ENCODE peak calls at places on chromosomes 5 and 9, in nine cellular contexts. B, D, Q, X, N, O, U, Y and G are unnamed samples. For H3K4me1, the result is how much of the 10 kb centered on the place peaks cover.

GRCh38 chr9:121299467-121300282 is 31.7 kb downstream of the GSN start:
- DNase-seq in B (peak), D (no peak), Q (peak), X (peak), N (peak), O (no peak), U (peak), Y (no peak), G (peak)

GRCh38 chr9:134593286-134593685 is 48.3 kb upstream of the COL5A1 start:
- DNase-seq in B (no peak), D (no peak), Q (no peak), X (no peak), N (no peak), O (no peak), U (no peak), Y (no peak), G (no peak)

GRCh38 chr9:27395484-27395921 is 98.6 kb upstream of the EQTN start:
- DNase-seq in B (no peak), D (no peak), Q (no peak), X (no peak), N (no peak), O (no peak), U (no peak), Y (no peak), G (no peak)

GRCh38 chr5:138149530-138149929 is 10.3 kb upstream of the NME5 start:
- DNase-seq in B (no peak), D (no peak), Q (no peak), X (no peak), N (no peak), O (no peak), U (no peak), Y (peak), G (no peak)

GRCh38 chr5:109654455-109654854 is 35.3 kb upstream of the MAN2A1 start:
- DNase-seq in B (no peak), D (no peak), Q (no peak), X (peak), N (no peak), O (no peak), U (no peak), Y (no peak), G (no peak)

GRCh38 chr5:139746691-139747582 is 48.7 kb upstream of the PSD2 start:
- DNase-seq in B (peak), D (no peak), Q (peak), X (no peak), N (no peak), O (no peak), U (no peak), Y (no peak), G (peak)

GRCh38 chr5:140342287-140342686 is 4.1 kb downstream of the HBEGF start:
- DNase-seq in B (no peak), D (no peak), Q (no peak), X (peak), N (peak), O (no peak), U (no peak), Y (no peak), G (peak)

GRCh38 chr5:180611140-180611850 is 20.0 kb upstream of the SCGB3A1 start:
- DNase-seq in B (no peak), D (peak), Q (no peak), X (no peak), N (no peak), O (no peak), U (no peak), Y (peak), G (no peak)

GRCh38 chr5:180343846-180344327 is 9.2 kb downstream of the GFPT2 start:
- DNase-seq in B (peak), D (no peak), Q (no peak), X (peak), N (peak), O (no peak), U (no peak), Y (peak), G (no peak)

GRCh38 chr5:146947181-146947941 is 68.8 kb upstream of the PPP2R2B start:
- DNase-seq in B (no peak), D (peak), Q (peak), X (no peak), N (no peak), O (peak), U (peak), Y (peak), G (no peak)

GRCh38 chr9:122642226-122642625 is 15.2 kb downstream of the OR1B1 start:
- DNase-seq in B (no peak), D (peak), Q (no peak), X (no peak), N (no peak), O (no peak), U (no peak), Y (no peak), G (no peak)

GRCh38 chr5:160242140-160242539 is 12.8 kb downstream of the FABP6 start:
- DNase-seq in B (no peak), D (no peak), Q (no peak), X (no peak), N (no peak), O (no peak), U (no peak), Y (no peak), G (no peak)

GRCh38 chr5:159774476-159775031 is 141.7 kb upstream of the ADRA1B start:
- DNase-seq in B (no peak), D (no peak), Q (no peak), X (no peak), N (no peak), O (no peak), U (no peak), Y (no peak), G (no peak)

GRCh38 chr5:156414381-156414780 is 87.4 kb downstream of the SGCD start:
- DNase-seq in B (no peak), D (no peak), Q (no peak), X (no peak), N (no peak), O (no peak), U (no peak), Y (peak), G (no peak)

GRCh38 chr9:5871785-5872184 is 18.9 kb upstream of the MLANA start:
- DNase-seq in B (no peak), D (no peak), Q (no peak), X (no peak), N (no peak), O (no peak), U (peak), Y (no peak), G (no peak)

GRCh38 chr9:5870020-5870339 is 20.7 kb upstream of the MLANA start:
- DNase-seq in B (no peak), D (no peak), Q (no peak), X (no peak), N (no peak), O (no peak), U (no peak), Y (no peak), G (no peak)

GRCh38 chr9:5870691-5871090 is 20.0 kb upstream of the MLANA start:
- DNase-seq in B (no peak), D (peak), Q (peak), X (peak), N (no peak), O (no peak), U (peak), Y (no peak), G (no peak)

GRCh38 chr9:5868235-5868634 is 22.5 kb upstream of the MLANA start:
- DNase-seq in B (no peak), D (no peak), Q (no peak), X (no peak), N (no peak), O (no peak), U (no peak), Y (no peak), G (no peak)

DNA sequence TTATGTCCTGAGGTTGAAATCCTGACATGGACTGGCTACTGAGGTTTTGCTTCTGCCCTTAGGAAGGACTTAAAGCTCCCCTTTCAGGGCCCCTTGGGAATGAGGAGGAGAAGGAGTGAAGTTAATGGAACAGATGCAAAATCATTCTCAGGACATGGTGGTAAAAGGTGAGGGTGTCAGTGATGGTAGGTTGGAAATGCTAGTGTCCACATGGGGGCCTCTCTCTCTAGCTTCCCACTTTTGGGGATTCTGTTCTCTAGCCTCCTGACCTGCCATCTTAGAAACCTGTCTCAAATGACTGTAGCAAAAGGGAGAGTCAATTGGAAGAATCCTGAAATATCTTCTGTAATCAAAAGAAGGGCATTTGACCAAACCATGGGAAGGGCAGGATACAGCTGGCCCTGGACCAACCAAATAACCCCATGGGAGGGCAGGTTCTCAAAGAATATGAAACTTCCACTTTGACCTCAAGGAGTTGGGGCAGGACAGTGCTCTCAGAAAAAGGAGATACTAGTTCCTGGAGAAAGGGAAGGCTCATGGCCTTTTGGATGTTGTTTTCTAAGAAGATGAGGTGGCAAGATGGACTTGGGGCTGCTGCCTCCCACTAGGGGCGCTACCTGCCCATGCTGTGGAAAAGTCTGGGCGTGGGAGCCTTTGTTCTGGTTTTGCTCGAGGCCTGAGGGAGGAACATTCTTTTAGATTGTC is 21.2 kb upstream of the MLANA start:
- DNase-seq in B (no peak), D (peak), Q (no peak), X (no peak), N (no peak), O (peak), U (no peak), Y (peak), G (no peak)
- TF ChIP-seq CTCF in B (no peak), D (peak), Q (no peak), X (no peak), N (no peak), O (peak), U (peak), Y (peak), G (no peak)

DNA sequence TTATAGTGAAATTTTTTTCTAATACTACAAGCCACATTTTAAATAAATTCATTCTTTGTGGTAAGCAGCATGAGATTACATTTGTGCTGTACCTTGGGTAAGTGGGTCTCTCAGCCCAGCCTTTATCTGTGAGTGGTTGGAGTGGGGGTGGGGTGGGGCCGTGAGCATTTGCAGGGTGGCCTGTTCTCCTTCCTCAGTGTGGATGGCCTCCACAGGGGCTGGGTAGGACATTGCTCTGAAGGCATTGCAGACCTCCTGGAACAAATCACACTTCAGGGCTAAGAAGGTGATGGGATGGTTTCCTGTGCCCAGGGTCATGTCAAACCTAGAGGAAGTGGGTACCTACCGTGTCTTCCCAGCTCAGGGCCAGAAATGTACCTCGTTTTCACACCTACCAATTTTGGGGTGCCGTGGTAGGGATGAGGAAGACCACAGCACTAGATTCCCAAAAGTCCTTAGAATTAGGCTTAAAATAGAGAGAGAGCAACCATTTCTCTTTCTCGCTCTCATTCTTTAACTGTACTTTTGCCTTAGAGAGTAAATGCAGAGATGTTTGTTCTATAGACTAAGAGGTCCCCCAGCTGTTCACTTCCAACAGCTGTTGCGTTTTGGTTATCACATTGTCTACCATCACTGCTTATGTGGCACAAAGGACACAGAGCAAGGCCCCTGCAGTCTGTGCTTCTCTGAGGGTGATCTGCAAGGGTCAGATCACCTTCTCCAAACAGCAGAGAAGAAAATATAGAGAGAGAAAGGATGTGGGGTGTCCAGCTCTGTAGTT is 83.4 kb upstream of the CTSL start:
- DNase-seq in B (no peak), D (no peak), Q (no peak), X (peak), N (no peak), O (no peak), U (no peak), Y (no peak), G (no peak)
- H3K4me1 ChIP-seq in B (under half), D (under half), Q (under half), X (under half), N (under half), O (under half), U (under half), Y (under half), G (under half)

GRCh38 chr5:3736466-3736865 is 140.8 kb downstream of the IRX1 start:
- DNase-seq in B (no peak), D (no peak), Q (no peak), X (no peak), N (no peak), O (no peak), U (no peak), Y (no peak), G (no peak)
- TF ChIP-seq POLR2A in B (no peak), D (no peak), Q (no peak), X (no peak), N (no peak), O (no peak), U (no peak), Y (no peak), G (no peak)

GRCh38 chr9:105449081-105449480 is 1.2 kb downstream of the FSD1L start:
- DNase-seq in B (no peak), D (no peak), Q (no peak), X (no peak), N (no peak), O (no peak), U (peak), Y (no peak), G (no peak)
- TF ChIP-seq CTCF in B (no peak), D (no peak), Q (no peak), X (no peak), N (no peak), O (no peak), U (no peak), Y (no peak), G (no peak)

GRCh38 chr5:126801992-126802294 is 25.0 kb downstream of the LMNB1 start:
- DNase-seq in B (no peak), D (no peak), Q (no peak), X (no peak), N (peak), O (no peak), U (peak), Y (peak), G (no peak)
- H3K4me1 ChIP-seq in B (under half), D (under half), Q (under half), X (under half), N (under half), O (under half), U (under half), Y (under half), G (under half)

DNA sequence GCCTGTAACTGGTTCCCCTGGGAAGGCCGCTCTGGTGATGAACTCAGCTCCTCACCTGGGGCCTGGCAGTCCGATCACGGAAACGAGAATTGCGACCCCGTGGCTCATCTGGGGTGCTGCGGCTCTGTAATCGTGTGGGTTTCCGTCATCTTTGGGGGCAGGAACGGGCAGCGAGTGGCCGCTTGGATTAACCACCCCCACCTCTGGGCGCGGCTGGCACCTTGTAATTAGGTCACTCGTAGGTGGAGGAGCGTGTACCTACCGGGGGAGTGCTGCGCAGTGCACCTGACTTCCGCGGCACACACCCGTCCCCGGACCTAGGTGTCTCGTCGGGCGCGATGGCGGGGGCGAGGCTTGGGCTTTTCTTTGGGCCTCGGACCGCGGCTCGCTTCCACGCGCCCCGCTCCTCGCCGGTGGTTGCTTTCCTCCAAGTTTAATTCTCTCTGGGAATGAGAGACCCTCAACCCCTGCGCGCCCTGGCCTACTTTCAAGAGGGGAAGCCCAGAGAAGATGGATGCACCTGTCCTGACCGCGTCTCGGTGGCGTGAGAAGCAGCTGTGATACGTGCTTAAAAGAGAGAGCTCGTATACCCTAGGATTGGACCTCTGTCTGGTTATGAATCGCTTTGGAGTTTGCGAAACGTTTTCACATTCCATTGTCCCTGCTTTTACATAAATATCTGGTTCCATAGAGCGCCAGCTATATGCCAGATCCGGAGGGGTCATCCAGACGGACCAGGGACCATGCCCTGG is 744 bp upstream of the PPP2CA start:
- DNase-seq in B (no peak), D (no peak), Q (no peak), X (peak), N (peak), O (no peak), U (peak), Y (peak), G (peak)
- TF ChIP-seq POLR2A in B (peak), D (peak), Q (peak), X (peak), N (peak), O (no peak), U (peak), Y (peak), G (peak)

DNA sequence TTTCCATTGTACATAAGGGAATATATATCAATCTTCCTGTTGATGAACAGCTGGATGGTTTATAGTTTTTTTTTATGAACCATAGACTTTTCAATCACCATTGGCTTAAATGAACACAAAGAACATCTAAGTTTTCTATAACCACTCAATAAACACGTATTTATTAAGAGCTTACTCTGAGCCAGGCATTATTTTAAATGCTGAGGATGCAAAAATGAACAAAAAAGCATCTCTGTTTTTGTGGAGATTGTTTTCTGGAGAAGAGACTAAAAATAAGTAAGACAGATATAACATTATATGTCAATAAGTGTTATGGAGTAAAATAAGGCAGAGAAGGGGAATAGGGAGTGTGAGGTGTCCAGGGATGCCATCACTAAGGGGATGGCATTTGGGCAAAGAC is 52.1 kb upstream of the SLC24A2 start:
- DNase-seq in B (no peak), D (no peak), Q (no peak), X (no peak), N (no peak), O (no peak), U (no peak), Y (no peak), G (no peak)
- TF ChIP-seq CTCF in B (no peak), D (no peak), Q (no peak), X (no peak), N (no peak), O (no peak), U (no peak), Y (no peak), G (no peak)

DNA sequence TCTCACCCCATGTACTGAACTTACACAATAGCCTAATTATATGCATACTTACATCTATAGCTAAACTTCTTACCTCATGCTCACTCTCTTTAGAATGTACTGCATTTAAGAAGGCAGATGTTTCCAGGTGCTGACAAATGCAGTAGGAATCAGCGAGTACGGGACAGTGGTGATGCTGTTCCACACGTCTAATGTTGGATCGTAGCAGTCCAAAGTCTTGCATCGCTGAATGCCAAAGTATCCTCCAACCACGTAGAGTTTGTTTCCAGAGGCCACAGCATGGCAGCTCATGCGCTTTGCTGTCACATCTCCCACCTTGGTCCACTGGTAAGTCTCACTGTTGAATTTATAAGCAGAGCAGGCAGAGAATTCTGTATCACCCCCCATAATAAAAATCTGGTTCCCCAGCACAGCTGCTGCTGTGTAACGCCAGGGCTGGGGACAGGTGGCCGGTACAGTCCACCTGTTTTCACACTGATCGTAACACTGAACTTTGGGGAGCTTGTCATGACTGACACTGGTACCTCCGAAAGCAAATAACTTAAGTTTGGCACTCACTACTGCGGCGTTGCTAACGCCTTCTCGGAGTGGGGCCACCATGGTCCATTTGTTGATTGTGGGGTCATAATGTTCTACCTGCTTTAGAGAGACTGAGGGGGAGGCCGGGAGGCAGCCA is 5.8 kb downstream of the ENC1 start:
- DNase-seq in B (no peak), D (no peak), Q (no peak), X (no peak), N (no peak), O (no peak), U (no peak), Y (no peak), G (no peak)
- H3K4me1 ChIP-seq in B (under half), D (under half), Q (under half), X (under half), N (under half), O (half or more), U (half or more), Y (half or more), G (under half)

GRCh38 chr5:68286612-68286912 is 71.0 kb downstream of the PIK3R1 start:
- DNase-seq in B (no peak), D (no peak), Q (no peak), X (no peak), N (no peak), O (no peak), U (no peak), Y (no peak), G (no peak)

GRCh38 chr5:68287631-68287975 is 72.0 kb downstream of the PIK3R1 start:
- DNase-seq in B (no peak), D (no peak), Q (no peak), X (no peak), N (no peak), O (no peak), U (no peak), Y (no peak), G (no peak)

GRCh38 chr5:68289576-68289975 is 74.0 kb downstream of the PIK3R1 start:
- DNase-seq in B (no peak), D (no peak), Q (no peak), X (no peak), N (no peak), O (no peak), U (no peak), Y (no peak), G (no peak)

GRCh38 chr5:68288756-68289134 is 73.2 kb downstream of the PIK3R1 start:
- DNase-seq in B (peak), D (peak), Q (peak), X (no peak), N (no peak), O (no peak), U (no peak), Y (no peak), G (no peak)

GRCh38 chr5:68287976-68288755 is 72.6 kb downstream of the PIK3R1 start:
- DNase-seq in B (peak), D (peak), Q (peak), X (peak), N (no peak), O (no peak), U (peak), Y (peak), G (peak)
- TF ChIP-seq POLR2A in B (no peak), D (no peak), Q (peak), X (no peak), N (no peak), O (no peak), U (peak), Y (peak), G (peak)

DNA sequence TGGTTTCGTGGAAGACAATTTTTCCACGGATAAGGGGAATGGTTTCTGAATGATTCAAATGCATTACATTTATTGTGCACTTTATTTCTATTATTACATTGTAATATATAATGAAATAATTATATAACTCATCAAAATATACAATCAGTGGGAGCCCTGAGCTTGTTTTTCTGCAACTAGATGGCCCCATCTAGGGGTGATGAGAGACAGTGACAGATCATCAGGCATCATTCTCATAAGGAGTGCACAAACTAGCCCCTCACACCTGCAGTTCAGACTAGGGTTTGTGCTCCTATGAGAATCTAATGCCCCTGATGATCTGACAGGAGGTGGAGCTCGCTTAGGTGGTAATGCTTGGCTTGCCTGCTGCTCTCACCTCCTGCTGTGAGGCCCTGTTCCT is 6.4 kb downstream of the ISCA1 start:
- DNase-seq in B (no peak), D (no peak), Q (no peak), X (no peak), N (no peak), O (no peak), U (no peak), Y (peak), G (no peak)
- TF ChIP-seq CTCF in B (peak), D (peak), Q (no peak), X (no peak), N (no peak), O (peak), U (no peak), Y (no peak), G (no peak)